ENCODE peak calls at places on chromosome 3, in five cellular contexts. One of them, this sample, is unnamed.
A peak's percentile ranks its signal among the peaks of the same experiment; 100 is the strongest.

GRCh38 chr3:23537006-23537620 is 268.6 kb upstream of the UBE2E1 start:
- DNase-seq in cortex of kidney: no peak
- DNase-seq in NCI-H1105 treated with DMSO at 0.1 percent for 48 hours: peak; percentile 22
- DNase-seq in tibial artery: no peak
- DNase-seq in renal cortical epithelial cell: no peak
- DNase-seq in this sample: no peak

GRCh38 chr3:144197582-144197981 is 226.0 kb downstream of the DIPK2A start:
- DNase-seq in cortex of kidney: no peak
- DNase-seq in NCI-H1105 treated with DMSO at 0.1 percent for 48 hours: no peak
- DNase-seq in tibial artery: no peak
- DNase-seq in renal cortical epithelial cell: no peak
- DNase-seq in this sample: no peak

GRCh38 chr3:74000715-74001114 is 376.0 kb upstream of the PDZRN3 start:
- DNase-seq in cortex of kidney: no peak
- DNase-seq in NCI-H1105 treated with DMSO at 0.1 percent for 48 hours: no peak
- DNase-seq in tibial artery: no peak
- DNase-seq in renal cortical epithelial cell: no peak
- DNase-seq in this sample: no peak

GRCh38 chr3:57004154-57004730 is 56.2 kb upstream of the SPATA12 start:
- DNase-seq in cortex of kidney: no peak
- DNase-seq in NCI-H1105 treated with DMSO at 0.1 percent for 48 hours: no peak
- DNase-seq in tibial artery: no peak
- DNase-seq in renal cortical epithelial cell: no peak
- DNase-seq in this sample: no peak

GRCh38 chr3:72303926-72304325 is 519.0 kb upstream of the PROK2 start:
- DNase-seq in cortex of kidney: no peak
- DNase-seq in NCI-H1105 treated with DMSO at 0.1 percent for 48 hours: no peak
- DNase-seq in tibial artery: no peak
- DNase-seq in renal cortical epithelial cell: no peak
- DNase-seq in this sample: no peak

GRCh38 chr3:120469440-120470415 is 18.9 kb upstream of the FSTL1 start:
- DNase-seq in cortex of kidney: no peak
- DNase-seq in NCI-H1105 treated with DMSO at 0.1 percent for 48 hours: no peak
- DNase-seq in tibial artery: peak; percentile 44
- DNase-seq in renal cortical epithelial cell: peak; percentile 61
- DNase-seq in this sample: no peak

GRCh38 chr3:22117751-22118346 is 366.8 kb upstream of the ZNF385D start:
- DNase-seq in cortex of kidney: no peak
- DNase-seq in NCI-H1105 treated with DMSO at 0.1 percent for 48 hours: peak; percentile 13
- DNase-seq in tibial artery: no peak
- DNase-seq in renal cortical epithelial cell: peak; percentile 66
- DNase-seq in this sample: peak; percentile 4

GRCh38 chr3:87855626-87856025 is 203.2 kb downstream of the CGGBP1 start:
- DNase-seq in cortex of kidney: no peak
- DNase-seq in NCI-H1105 treated with DMSO at 0.1 percent for 48 hours: no peak
- DNase-seq in tibial artery: no peak
- DNase-seq in renal cortical epithelial cell: peak; percentile 36
- DNase-seq in this sample: no peak

GRCh38 chr3:84836961-84837360 is 121.8 kb upstream of the CADM2 start:
- DNase-seq in cortex of kidney: no peak
- DNase-seq in NCI-H1105 treated with DMSO at 0.1 percent for 48 hours: peak; percentile 93
- DNase-seq in tibial artery: no peak
- DNase-seq in renal cortical epithelial cell: no peak
- DNase-seq in this sample: no peak

GRCh38 chr3:4976109-4976508 is 3.1 kb upstream of the BHLHE40 start:
- DNase-seq in cortex of kidney: no peak
- DNase-seq in NCI-H1105 treated with DMSO at 0.1 percent for 48 hours: peak; percentile 14
- DNase-seq in tibial artery: peak; percentile 62
- DNase-seq in renal cortical epithelial cell: peak; percentile 73
- DNase-seq in this sample: no peak

This sample was measured in Panc1.